ENCODE peak calls at places on chromosomes 16 and 17, in four cellular contexts. D, F, K and J are unnamed samples. For H3K4me1, the result is how much of the 10 kb centered on the place peaks cover.

GRCh38 chr16:47806309-47806847 is 345.2 kb downstream of the PHKB start:
- DNase-seq in D (no peak), F (no peak), K (no peak), J (no peak)

GRCh38 chr17:30363715-30364202 is 15.0 kb upstream of the CPD start:
- DNase-seq in D (peak), F (peak), K (no peak), J (peak)

GRCh38 chr16:79988721-79989220 is 388.2 kb upstream of the MAF start:
- DNase-seq in D (no peak), F (no peak), K (no peak), J (no peak)

GRCh38 chr16:24976971-24977672 is 38.0 kb downstream of the ARHGAP17 start:
- DNase-seq in D (no peak), F (no peak), K (no peak), J (no peak)

GRCh38 chr17:81294512-81295030 is 536 bp downstream of the SLC38A10 start:
- DNase-seq in D (peak), F (peak), K (peak), J (no peak)

GRCh38 chr16:25140459-25140858 is 28.9 kb downstream of the LCMT1 start:
- DNase-seq in D (no peak), F (no peak), K (no peak), J (no peak)

GRCh38 chr17:9872852-9873251 is 32.2 kb downstream of the RCVRN start:
- DNase-seq in D (no peak), F (no peak), K (no peak), J (no peak)

GRCh38 chr17:13204607-13205237 is 186.9 kb upstream of the ELAC2 start:
- DNase-seq in D (no peak), F (no peak), K (no peak), J (no peak)

GRCh38 chr16:75322706-75323105 is 71.3 kb upstream of the BCAR1 start:
- DNase-seq in D (peak), F (peak), K (no peak), J (no peak)

GRCh38 chr16:89423709-89424260 is 66.6 kb downstream of the ANKRD11 start:
- DNase-seq in D (no peak), F (no peak), K (no peak), J (no peak)

GRCh38 chr17:37490638-37491614 is 1.2 kb downstream of the DUSP14 start:
- DNase-seq in D (peak), F (peak), K (peak), J (no peak)

GRCh38 chr17:82884923-82885322 is 45.1 kb upstream of the ZNF750 start:
- DNase-seq in D (no peak), F (no peak), K (no peak), J (no peak)

GRCh38 chr17:39699818-39700147 is at the start of gene ERBB2:
- DNase-seq in D (peak), F (peak), K (peak), J (no peak)

GRCh38 chr17:76385892-76386786 is 1.7 kb downstream of the SPHK1 start:
- DNase-seq in D (peak), F (peak), K (peak), J (no peak)

GRCh38 chr17:49646391-49647255 is 31.3 kb downstream of the SPOP start:
- DNase-seq in D (peak), F (peak), K (no peak), J (peak)

GRCh38 chr17:42653179-42654124 is 5.6 kb upstream of the TUBG2 start:
- DNase-seq in D (peak), F (no peak), K (peak), J (no peak)

GRCh38 chr16:57481421-57481820 is 4.9 kb downstream of the DOK4 start:
- DNase-seq in D (no peak), F (no peak), K (no peak), J (no peak)
- H3K4me1 ChIP-seq in D (half or more), F (under half), K (under half), J (under half)

DNA sequence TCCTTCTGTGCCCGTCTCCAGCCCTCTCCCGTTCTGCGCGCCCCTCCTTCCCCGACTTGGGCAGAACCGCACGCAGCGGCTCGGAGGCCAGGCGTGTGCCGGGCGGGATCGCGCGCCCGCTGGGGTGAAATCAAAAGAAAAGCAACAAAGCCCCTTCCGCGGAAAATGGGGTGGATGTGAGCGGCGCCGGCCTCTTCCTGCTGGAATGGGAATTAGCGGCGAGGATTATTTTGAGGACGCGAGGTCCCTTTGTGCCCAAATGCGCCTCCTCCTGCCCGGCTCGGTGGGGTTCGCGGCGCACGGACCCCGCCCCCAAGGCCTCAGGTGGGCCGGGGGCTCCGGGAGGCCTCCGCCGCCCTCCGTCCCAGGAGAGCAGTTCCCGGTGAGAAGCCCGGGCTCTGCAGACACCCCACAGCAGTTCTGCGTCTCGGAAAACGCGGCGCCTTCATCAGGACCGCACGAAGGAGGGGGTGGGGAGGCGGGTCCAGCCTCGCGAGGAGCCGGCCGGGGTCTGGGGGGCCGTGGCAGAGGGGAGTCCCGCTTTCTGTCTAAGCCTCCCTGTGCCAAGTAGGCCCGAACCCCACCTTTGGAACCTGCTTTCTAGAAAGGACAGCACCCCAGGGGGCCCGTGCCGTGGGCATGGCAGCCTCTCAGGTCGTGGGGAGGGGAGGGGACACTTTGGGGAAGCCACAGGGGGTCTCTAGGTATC is 91.0 kb upstream of the CBX4 start:
- DNase-seq in D (peak), F (no peak), K (no peak), J (no peak)
- H3K4me3 ChIP-seq in D (peak), F (no peak), K (no peak), J (peak)

GRCh38 chr16:70740174-70740918 is 54.5 kb upstream of the MTSS2 start:
- DNase-seq in D (no peak), F (no peak), K (no peak), J (no peak)
- H3K4me1 ChIP-seq in D (under half), F (under half), K (under half), J (under half)

GRCh38 chr17:35312790-35313711 is 60.4 kb downstream of the SLFN11 start:
- DNase-seq in D (peak), F (peak), K (peak), J (peak)

GRCh38 chr17:35314415-35315216 is 58.8 kb downstream of the SLFN11 start:
- DNase-seq in D (no peak), F (no peak), K (no peak), J (no peak)

GRCh38 chr17:35312346-35312745 is 61.1 kb downstream of the SLFN11 start:
- DNase-seq in D (no peak), F (no peak), K (no peak), J (no peak)

GRCh38 chr17:35315283-35315682 is 58.1 kb downstream of the SLFN11 start:
- DNase-seq in D (peak), F (peak), K (no peak), J (no peak)

DNA sequence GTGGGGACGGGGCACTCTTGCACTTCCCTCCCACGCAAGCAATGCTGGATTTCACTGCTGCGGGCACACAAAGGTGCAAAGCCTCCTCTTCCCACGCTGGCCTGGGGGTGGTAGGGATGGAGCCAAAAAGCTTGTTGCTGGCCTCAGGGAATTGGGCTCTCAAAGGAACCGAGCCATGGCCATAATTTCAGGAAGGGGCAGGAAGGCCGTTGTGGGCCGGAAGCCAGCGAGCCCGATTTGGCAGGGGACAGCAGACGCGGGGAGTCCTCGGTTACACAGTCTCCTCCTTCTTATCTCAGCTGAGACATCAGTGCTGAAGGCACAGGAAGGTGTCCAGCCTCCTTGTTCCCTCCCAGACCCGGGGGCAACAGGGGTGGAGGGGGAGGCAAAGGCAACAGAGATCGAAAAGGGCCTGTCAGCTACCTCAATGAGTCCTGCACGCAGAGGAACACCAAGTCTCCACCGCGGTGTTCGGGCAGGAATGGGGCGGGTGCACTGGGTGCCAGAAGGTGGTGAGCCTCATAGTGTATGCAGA is 59.5 kb downstream of the SLFN11 start:
- DNase-seq in D (no peak), F (no peak), K (no peak), J (no peak)
- H3K4me3 ChIP-seq in D (no peak), F (no peak), K (no peak), J (no peak)

DNA sequence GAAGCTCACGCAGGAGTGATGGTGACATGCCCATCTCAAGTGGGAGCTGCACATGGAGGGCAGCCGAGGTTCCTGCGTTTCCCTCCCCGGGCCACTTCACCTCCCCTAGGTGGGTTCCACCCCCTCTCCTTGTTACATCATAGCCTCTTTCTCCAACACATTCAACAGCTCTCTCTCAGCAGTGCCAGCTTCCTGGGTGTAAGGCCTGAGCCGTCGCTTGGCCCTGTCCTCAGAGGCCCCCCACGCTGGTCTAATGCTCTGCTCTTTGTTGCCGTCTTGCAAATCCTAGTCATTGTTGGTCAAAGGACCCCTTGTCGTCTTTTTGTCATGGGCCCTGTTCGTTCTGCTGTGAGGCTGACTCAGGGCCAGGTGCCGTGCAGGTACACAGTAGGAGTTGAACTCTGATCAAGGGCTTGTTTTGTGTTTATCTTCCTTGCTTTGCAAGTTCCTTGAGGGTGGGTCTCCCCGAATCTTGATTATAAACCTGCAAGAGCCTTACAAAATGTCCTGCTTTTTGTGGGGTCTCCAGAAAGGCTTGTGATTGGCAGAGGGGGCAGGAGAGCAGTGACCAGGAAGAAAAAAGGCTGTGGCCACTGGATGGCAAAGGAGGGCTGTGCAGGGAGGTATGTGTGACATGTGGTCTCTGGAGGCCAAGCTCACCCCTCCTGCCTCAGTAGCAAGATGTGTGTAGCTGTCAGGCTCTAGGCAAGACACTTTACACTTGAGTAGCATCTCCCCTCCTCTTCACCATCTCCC is 136.6 kb downstream of the CCDC182 start:
- DNase-seq in D (no peak), F (no peak), K (no peak), J (no peak)
- H3K4me1 ChIP-seq in D (under half), F (under half), K (under half), J (under half)